ENCODE peak calls at places on chromosomes 2 and 18, in ten cellular contexts. H is Kasumi-1, A is heart right ventricle, C is progenitor cell of endocrine pancreas, O is DMS 273 treated with DMSO at 0.1 percent for 48 hours, Y is ovary, F is dorsolateral prefrontal cortex, W is left cardiac atrium, Q is GM04504, K is hepatocyte. T is an unnamed sample.

GRCh38 chr2:150700731-150701130 is 213.3 kb upstream of the RND3 start:
- DNase-seq in H (no peak), A (no peak), C (no peak), O (no peak), Y (no peak), F (no peak), W (no peak), Q (no peak), K (no peak), T (no peak)

GRCh38 chr2:15984367-15985255 is 44.3 kb downstream of the MYCN start:
- DNase-seq in H (no peak), A (no peak), C (no peak), O (peak), Y (no peak), F (peak), W (peak), Q (no peak), K (no peak), T (peak)

GRCh38 chr2:240465765-240466578 is 30.5 kb downstream of the GPC1 start:
- DNase-seq in H (no peak), A (peak), C (peak), O (no peak), Y (no peak), F (peak), W (peak), Q (no peak), K (peak), T (no peak)

GRCh38 chr2:189492451-189492850 is 51.2 kb downstream of the WDR75 start:
- DNase-seq in H (no peak), A (no peak), C (no peak), O (no peak), Y (no peak), F (no peak), W (no peak), Q (no peak), K (no peak), T (no peak)

GRCh38 chr2:98802344-98802743 is 71.4 kb upstream of the MGAT4A start:
- DNase-seq in H (no peak), A (no peak), C (no peak), O (no peak), Y (no peak), F (no peak), W (no peak), Q (no peak), K (no peak), T (no peak)

GRCh38 chr2:156340818-156341481 is 8.4 kb upstream of the NR4A2 start:
- DNase-seq in H (peak), A (no peak), C (no peak), O (peak), Y (no peak), F (no peak), W (no peak), Q (no peak), K (no peak), T (no peak)

GRCh38 chr18:23588836-23589560 is 2.7 kb upstream of the NPC1 start:
- DNase-seq in H (no peak), A (no peak), C (no peak), O (no peak), Y (no peak), F (no peak), W (no peak), Q (no peak), K (no peak), T (no peak)

GRCh38 chr2:39375917-39376316 is 61.2 kb downstream of the MAP4K3 start:
- DNase-seq in H (no peak), A (no peak), C (no peak), O (no peak), Y (no peak), F (no peak), W (no peak), Q (no peak), K (no peak), T (no peak)

GRCh38 chr18:28715206-28715605 is 538.3 kb upstream of the CDH2 start:
- DNase-seq in H (no peak), A (no peak), C (no peak), O (no peak), Y (no peak), F (no peak), W (no peak), Q (no peak), K (no peak), T (no peak)

GRCh38 chr2:9380702-9381628 is 42.4 kb downstream of the ITGB1BP1 start:
- DNase-seq in H (peak), A (no peak), C (no peak), O (no peak), Y (no peak), F (no peak), W (peak), Q (peak), K (peak), T (no peak)

GRCh38 chr2:162174778-162175177 is 22.7 kb upstream of the GCG start:
- DNase-seq in H (no peak), A (no peak), C (no peak), O (no peak), Y (no peak), F (no peak), W (no peak), Q (no peak), K (no peak), T (no peak)

GRCh38 chr2:99819766-99820165 is 322.6 kb downstream of the AFF3 start:
- DNase-seq in H (peak), A (no peak), C (no peak), O (no peak), Y (no peak), F (no peak), W (no peak), Q (no peak), K (no peak), T (no peak)

T was measured in occipital lobe.